ENCODE peak calls at places on chromosome 21, in eight cellular contexts. One of them, this sample, is unnamed.

GRCh38 chr21:34073032-34073748 is at the start of the genes MRPS6 and SLC5A3:
- DNase-seq in sigmoid colon: peak
- DNase-seq in IMR-90: peak
- DNase-seq in GM12864: peak
- DNase-seq in adrenal gland: peak
- DNase-seq in brain microvascular endothelial cell: peak
- DNase-seq in heart right ventricle: peak
- DNase-seq in choroid plexus epithelial cell: peak
- DNase-seq in this sample: peak

GRCh38 chr21:18951291-18952038 is 547.9 kb upstream of the TMPRSS15 start:
- DNase-seq in sigmoid colon: no peak
- DNase-seq in IMR-90: no peak
- DNase-seq in GM12864: no peak
- DNase-seq in adrenal gland: peak
- DNase-seq in brain microvascular endothelial cell: no peak
- DNase-seq in heart right ventricle: no peak
- DNase-seq in choroid plexus epithelial cell: peak
- DNase-seq in this sample: no peak

GRCh38 chr21:42646836-42647235 is 6.6 kb upstream of the PDE9A start:
- DNase-seq in sigmoid colon: no peak
- DNase-seq in IMR-90: no peak
- DNase-seq in GM12864: no peak
- DNase-seq in adrenal gland: no peak
- DNase-seq in brain microvascular endothelial cell: no peak
- DNase-seq in heart right ventricle: no peak
- DNase-seq in choroid plexus epithelial cell: no peak
- DNase-seq in this sample: no peak

GRCh38 chr21:25708467-25709065 is 26.1 kb downstream of the ATP5PF start:
- DNase-seq in sigmoid colon: no peak
- DNase-seq in IMR-90: peak
- DNase-seq in GM12864: peak
- DNase-seq in adrenal gland: peak
- DNase-seq in brain microvascular endothelial cell: peak
- DNase-seq in heart right ventricle: no peak
- DNase-seq in choroid plexus epithelial cell: peak
- DNase-seq in this sample: peak

GRCh38 chr21:41865002-41865777 is 14.0 kb downstream of the PRDM15 start:
- DNase-seq in sigmoid colon: no peak
- DNase-seq in IMR-90: no peak
- DNase-seq in GM12864: peak
- DNase-seq in adrenal gland: no peak
- DNase-seq in brain microvascular endothelial cell: no peak
- DNase-seq in heart right ventricle: no peak
- DNase-seq in choroid plexus epithelial cell: no peak
- DNase-seq in this sample: no peak

GRCh38 chr21:39681257-39681656 is 63.7 kb upstream of the IGSF5 start:
- DNase-seq in sigmoid colon: no peak
- DNase-seq in IMR-90: no peak
- DNase-seq in GM12864: no peak
- DNase-seq in adrenal gland: no peak
- DNase-seq in brain microvascular endothelial cell: peak
- DNase-seq in heart right ventricle: no peak
- DNase-seq in choroid plexus epithelial cell: peak
- DNase-seq in this sample: peak

GRCh38 chr21:31416465-31416864 is 72.4 kb upstream of the TIAM1 start:
- DNase-seq in sigmoid colon: no peak
- DNase-seq in IMR-90: no peak
- DNase-seq in GM12864: no peak
- DNase-seq in adrenal gland: no peak
- DNase-seq in brain microvascular endothelial cell: peak
- DNase-seq in heart right ventricle: no peak
- DNase-seq in choroid plexus epithelial cell: peak
- DNase-seq in this sample: no peak

GRCh38 chr21:34143783-34144182 is 70.4 kb downstream of the MRPS6 start:
- DNase-seq in sigmoid colon: no peak
- DNase-seq in IMR-90: no peak
- DNase-seq in GM12864: no peak
- DNase-seq in adrenal gland: no peak
- DNase-seq in brain microvascular endothelial cell: no peak
- DNase-seq in heart right ventricle: no peak
- DNase-seq in choroid plexus epithelial cell: no peak
- DNase-seq in this sample: no peak

GRCh38 chr21:32819702-32820101 is 48.1 kb upstream of the PAXBP1 start:
- DNase-seq in sigmoid colon: peak
- DNase-seq in IMR-90: peak
- DNase-seq in GM12864: no peak
- DNase-seq in adrenal gland: peak
- DNase-seq in brain microvascular endothelial cell: peak
- DNase-seq in heart right ventricle: no peak
- DNase-seq in choroid plexus epithelial cell: peak
- DNase-seq in this sample: peak

GRCh38 chr21:45845790-45846130 is 135.8 kb upstream of the COL6A1 start:
- DNase-seq in sigmoid colon: peak
- DNase-seq in IMR-90: no peak
- DNase-seq in GM12864: no peak
- DNase-seq in adrenal gland: no peak
- DNase-seq in brain microvascular endothelial cell: no peak
- DNase-seq in heart right ventricle: no peak
- DNase-seq in choroid plexus epithelial cell: no peak
- DNase-seq in this sample: no peak

GRCh38 chr21:45847870-45848269 is 133.7 kb upstream of the COL6A1 start:
- DNase-seq in sigmoid colon: no peak
- DNase-seq in IMR-90: no peak
- DNase-seq in GM12864: no peak
- DNase-seq in adrenal gland: no peak
- DNase-seq in brain microvascular endothelial cell: no peak
- DNase-seq in heart right ventricle: no peak
- DNase-seq in choroid plexus epithelial cell: no peak
- DNase-seq in this sample: no peak

GRCh38 chr21:45848352-45848751 is 133.2 kb upstream of the COL6A1 start:
- DNase-seq in sigmoid colon: no peak
- DNase-seq in IMR-90: no peak
- DNase-seq in GM12864: no peak
- DNase-seq in adrenal gland: no peak
- DNase-seq in brain microvascular endothelial cell: no peak
- DNase-seq in heart right ventricle: no peak
- DNase-seq in choroid plexus epithelial cell: no peak
- DNase-seq in this sample: no peak

GRCh38 chr21:45845063-45845789 is 136.3 kb upstream of the COL6A1 start:
- DNase-seq in sigmoid colon: peak
- DNase-seq in IMR-90: no peak
- DNase-seq in GM12864: no peak
- DNase-seq in adrenal gland: no peak
- DNase-seq in brain microvascular endothelial cell: no peak
- DNase-seq in heart right ventricle: no peak
- DNase-seq in choroid plexus epithelial cell: peak
- DNase-seq in this sample: no peak

DNA sequence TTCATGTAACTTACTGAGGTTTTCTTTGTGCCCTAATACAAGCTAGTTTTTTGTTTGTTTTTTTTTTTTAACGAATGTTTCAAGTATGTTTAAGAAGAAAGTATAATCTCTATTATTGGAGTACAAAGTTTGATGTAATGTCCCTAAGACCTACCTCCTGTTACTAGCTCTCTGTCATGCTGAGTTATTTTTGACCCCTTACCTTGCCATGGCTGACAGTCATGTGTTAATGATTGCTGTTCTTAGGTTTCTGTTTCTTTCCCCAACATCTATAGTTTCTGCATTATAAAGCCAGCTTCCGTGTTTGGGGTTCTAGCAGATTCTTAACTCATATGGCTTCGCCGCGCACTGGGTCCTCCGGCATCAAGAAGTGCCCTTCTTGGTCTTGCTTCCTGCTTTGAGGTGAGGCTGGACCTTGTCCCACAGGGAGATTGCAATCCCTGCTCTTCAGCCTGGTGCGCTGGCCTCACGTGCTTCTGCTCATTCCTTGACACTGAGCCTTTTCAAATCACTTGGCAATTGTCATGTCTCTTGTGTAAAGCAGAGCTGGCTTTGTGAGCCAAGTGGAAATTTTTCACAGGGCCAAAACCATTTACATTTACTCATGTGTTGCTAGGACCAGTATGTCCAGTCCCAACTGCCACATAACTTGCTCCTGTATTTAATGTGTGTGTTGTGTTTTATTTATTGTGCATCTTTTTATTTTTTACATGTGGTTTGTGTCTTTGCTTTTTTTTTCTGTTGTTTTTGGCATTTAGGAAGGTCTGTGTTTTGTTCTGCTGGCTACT is 135.0 kb upstream of the COL6A1 start:
- DNase-seq in sigmoid colon: peak
- DNase-seq in IMR-90: peak
- DNase-seq in GM12864: no peak
- DNase-seq in adrenal gland: no peak
- DNase-seq in brain microvascular endothelial cell: no peak
- DNase-seq in heart right ventricle: peak
- DNase-seq in choroid plexus epithelial cell: no peak
- DNase-seq in this sample: no peak
- TF ChIP-seq CTCF in sigmoid colon: no peak
- TF ChIP-seq CTCF in IMR-90: no peak
- TF ChIP-seq CTCF in GM12864: no peak
- TF ChIP-seq CTCF in adrenal gland: no peak
- TF ChIP-seq CTCF in brain microvascular endothelial cell: no peak
- TF ChIP-seq CTCF in heart right ventricle: no peak
- TF ChIP-seq CTCF in choroid plexus epithelial cell: no peak
- TF ChIP-seq CTCF in this sample: no peak

GRCh38 chr21:36430841-36431240 is 45.6 kb downstream of the CHAF1B start:
- DNase-seq in sigmoid colon: no peak
- DNase-seq in IMR-90: no peak
- DNase-seq in GM12864: no peak
- DNase-seq in adrenal gland: no peak
- DNase-seq in brain microvascular endothelial cell: peak
- DNase-seq in heart right ventricle: no peak
- DNase-seq in choroid plexus epithelial cell: peak
- DNase-seq in this sample: no peak
- H3K4me3 ChIP-seq in sigmoid colon: no peak
- H3K4me3 ChIP-seq in IMR-90: no peak
- H3K4me3 ChIP-seq in GM12864: no peak
- H3K4me3 ChIP-seq in adrenal gland: no peak
- H3K4me3 ChIP-seq in brain microvascular endothelial cell: peak
- H3K4me3 ChIP-seq in heart right ventricle: peak
- H3K4me3 ChIP-seq in choroid plexus epithelial cell: no peak
- H3K4me3 ChIP-seq in this sample: peak

GRCh38 chr21:29511076-29511475 is 212.4 kb downstream of the BACH1 start:
- DNase-seq in sigmoid colon: no peak
- DNase-seq in IMR-90: no peak
- DNase-seq in GM12864: no peak
- DNase-seq in adrenal gland: no peak
- DNase-seq in brain microvascular endothelial cell: no peak
- DNase-seq in heart right ventricle: no peak
- DNase-seq in choroid plexus epithelial cell: no peak
- DNase-seq in this sample: no peak
- TF ChIP-seq CTCF in sigmoid colon: no peak
- TF ChIP-seq CTCF in IMR-90: no peak
- TF ChIP-seq CTCF in GM12864: no peak
- TF ChIP-seq CTCF in adrenal gland: no peak
- TF ChIP-seq CTCF in brain microvascular endothelial cell: no peak
- TF ChIP-seq CTCF in heart right ventricle: no peak
- TF ChIP-seq CTCF in choroid plexus epithelial cell: no peak
- TF ChIP-seq CTCF in this sample: no peak

GRCh38 chr21:38637161-38637560 is 138.9 kb upstream of the ERG start:
- DNase-seq in sigmoid colon: no peak
- DNase-seq in IMR-90: no peak
- DNase-seq in GM12864: no peak
- DNase-seq in adrenal gland: no peak
- DNase-seq in brain microvascular endothelial cell: no peak
- DNase-seq in heart right ventricle: no peak
- DNase-seq in choroid plexus epithelial cell: no peak
- DNase-seq in this sample: no peak

GRCh38 chr21:38626311-38626710 is 128.0 kb upstream of the ERG start:
- DNase-seq in sigmoid colon: no peak
- DNase-seq in IMR-90: no peak
- DNase-seq in GM12864: no peak
- DNase-seq in adrenal gland: no peak
- DNase-seq in brain microvascular endothelial cell: no peak
- DNase-seq in heart right ventricle: no peak
- DNase-seq in choroid plexus epithelial cell: no peak
- DNase-seq in this sample: no peak

GRCh38 chr21:38631171-38631570 is 132.9 kb upstream of the ERG start:
- DNase-seq in sigmoid colon: no peak
- DNase-seq in IMR-90: no peak
- DNase-seq in GM12864: no peak
- DNase-seq in adrenal gland: no peak
- DNase-seq in brain microvascular endothelial cell: peak
- DNase-seq in heart right ventricle: no peak
- DNase-seq in choroid plexus epithelial cell: no peak
- DNase-seq in this sample: peak

GRCh38 chr21:38628426-38628825 is 130.1 kb upstream of the ERG start:
- DNase-seq in sigmoid colon: no peak
- DNase-seq in IMR-90: no peak
- DNase-seq in GM12864: no peak
- DNase-seq in adrenal gland: no peak
- DNase-seq in brain microvascular endothelial cell: no peak
- DNase-seq in heart right ventricle: no peak
- DNase-seq in choroid plexus epithelial cell: no peak
- DNase-seq in this sample: no peak

GRCh38 chr21:38631676-38632075 is 133.4 kb upstream of the ERG start:
- DNase-seq in sigmoid colon: no peak
- DNase-seq in IMR-90: no peak
- DNase-seq in GM12864: no peak
- DNase-seq in adrenal gland: no peak
- DNase-seq in brain microvascular endothelial cell: peak
- DNase-seq in heart right ventricle: no peak
- DNase-seq in choroid plexus epithelial cell: no peak
- DNase-seq in this sample: peak
- H3K4me3 ChIP-seq in sigmoid colon: no peak
- H3K4me3 ChIP-seq in IMR-90: no peak
- H3K4me3 ChIP-seq in GM12864: no peak
- H3K4me3 ChIP-seq in adrenal gland: no peak
- H3K4me3 ChIP-seq in brain microvascular endothelial cell: no peak
- H3K4me3 ChIP-seq in heart right ventricle: no peak
- H3K4me3 ChIP-seq in choroid plexus epithelial cell: no peak
- H3K4me3 ChIP-seq in this sample: no peak

DNA sequence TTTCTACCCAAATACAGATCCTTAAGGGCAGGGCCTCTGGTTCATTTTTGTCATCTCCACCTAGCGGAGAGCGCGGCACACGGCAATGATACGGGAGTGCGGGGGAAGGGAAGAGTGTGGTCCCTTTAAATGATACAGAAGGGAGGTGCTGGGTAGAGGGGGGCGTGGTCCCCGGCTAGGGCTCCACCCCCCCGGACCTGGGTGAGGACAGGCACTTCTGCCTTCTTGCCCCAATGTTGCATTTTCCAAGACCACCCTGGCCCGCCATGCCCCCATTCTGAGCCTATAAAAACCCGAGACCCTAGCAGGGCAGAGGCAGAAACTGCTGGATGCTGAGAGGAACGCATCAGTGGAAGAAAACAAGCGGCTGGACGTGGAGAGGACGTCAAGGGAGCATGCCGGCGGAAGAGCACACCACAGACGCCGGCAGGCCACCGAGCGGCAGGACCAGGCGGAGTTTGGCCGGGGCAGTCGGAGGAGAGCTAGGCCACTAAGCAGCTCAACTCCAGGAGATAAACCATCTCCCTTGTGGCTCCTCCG is 30.0 kb downstream of the LRRC3 start:
- DNase-seq in sigmoid colon: no peak
- DNase-seq in IMR-90: peak
- DNase-seq in GM12864: no peak
- DNase-seq in adrenal gland: peak
- DNase-seq in brain microvascular endothelial cell: no peak
- DNase-seq in heart right ventricle: no peak
- DNase-seq in choroid plexus epithelial cell: peak
- DNase-seq in this sample: peak
- TF ChIP-seq CTCF in sigmoid colon: peak
- TF ChIP-seq CTCF in IMR-90: peak
- TF ChIP-seq CTCF in GM12864: no peak
- TF ChIP-seq CTCF in adrenal gland: no peak
- TF ChIP-seq CTCF in brain microvascular endothelial cell: peak
- TF ChIP-seq CTCF in heart right ventricle: no peak
- TF ChIP-seq CTCF in choroid plexus epithelial cell: peak
- TF ChIP-seq CTCF in this sample: peak

GRCh38 chr21:36693144-36694040 is 5.5 kb upstream of the SIM2 start:
- DNase-seq in sigmoid colon: no peak
- DNase-seq in IMR-90: no peak
- DNase-seq in GM12864: no peak
- DNase-seq in adrenal gland: no peak
- DNase-seq in brain microvascular endothelial cell: no peak
- DNase-seq in heart right ventricle: no peak
- DNase-seq in choroid plexus epithelial cell: no peak
- DNase-seq in this sample: no peak
- H3K4me3 ChIP-seq in sigmoid colon: no peak
- H3K4me3 ChIP-seq in IMR-90: no peak
- H3K4me3 ChIP-seq in GM12864: no peak
- H3K4me3 ChIP-seq in adrenal gland: no peak
- H3K4me3 ChIP-seq in brain microvascular endothelial cell: no peak
- H3K4me3 ChIP-seq in heart right ventricle: no peak
- H3K4me3 ChIP-seq in choroid plexus epithelial cell: no peak
- H3K4me3 ChIP-seq in this sample: no peak

This sample was measured in AG09309.